ENCODE peak calls at places on chromosomes 2 and 18, in eight cellular contexts. D, Z, F, K, P, I, S and L are unnamed samples. For H3K4me1 and H3K9me3, the result is how much of the 10 kb centered on the place peaks cover.

GRCh38 chr2:55168221-55169154 is 63.6 kb downstream of the CLHC1 start:
- DNase-seq in D (peak), Z (no peak), F (peak), K (peak), P (peak), I (peak), S (no peak), L (no peak)

GRCh38 chr2:16890081-16890480 is 224.4 kb upstream of the CYRIA start:
- DNase-seq in D (no peak), Z (no peak), F (no peak), K (no peak), P (no peak), I (no peak), S (no peak), L (no peak)

GRCh38 chr2:65098741-65099140 is 31.2 kb downstream of the RAB1A start:
- DNase-seq in D (no peak), Z (no peak), F (no peak), K (peak), P (no peak), I (no peak), S (no peak), L (no peak)

GRCh38 chr2:64522843-64523428 is 1.2 kb upstream of the AFTPH start:
- DNase-seq in D (no peak), Z (peak), F (peak), K (peak), P (peak), I (peak), S (peak), L (no peak)

GRCh38 chr2:132757676-132758075 is 87.7 kb upstream of the LYPD1 start:
- DNase-seq in D (no peak), Z (no peak), F (no peak), K (peak), P (no peak), I (no peak), S (no peak), L (no peak)

GRCh38 chr2:37856101-37856751 is 68.9 kb upstream of the RMDN2 start:
- DNase-seq in D (peak), Z (no peak), F (no peak), K (no peak), P (no peak), I (no peak), S (no peak), L (no peak)

GRCh38 chr2:71629273-71629672 is 175.9 kb downstream of the DYSF start:
- DNase-seq in D (no peak), Z (no peak), F (no peak), K (no peak), P (no peak), I (no peak), S (no peak), L (no peak)

GRCh38 chr2:156399224-156399949 is 36.8 kb upstream of the GPD2 start:
- DNase-seq in D (no peak), Z (no peak), F (no peak), K (no peak), P (no peak), I (no peak), S (peak), L (no peak)

GRCh38 chr2:118580651-118581050 is 266.8 kb downstream of the EN1 start:
- DNase-seq in D (no peak), Z (no peak), F (no peak), K (peak), P (no peak), I (no peak), S (no peak), L (no peak)

DNA sequence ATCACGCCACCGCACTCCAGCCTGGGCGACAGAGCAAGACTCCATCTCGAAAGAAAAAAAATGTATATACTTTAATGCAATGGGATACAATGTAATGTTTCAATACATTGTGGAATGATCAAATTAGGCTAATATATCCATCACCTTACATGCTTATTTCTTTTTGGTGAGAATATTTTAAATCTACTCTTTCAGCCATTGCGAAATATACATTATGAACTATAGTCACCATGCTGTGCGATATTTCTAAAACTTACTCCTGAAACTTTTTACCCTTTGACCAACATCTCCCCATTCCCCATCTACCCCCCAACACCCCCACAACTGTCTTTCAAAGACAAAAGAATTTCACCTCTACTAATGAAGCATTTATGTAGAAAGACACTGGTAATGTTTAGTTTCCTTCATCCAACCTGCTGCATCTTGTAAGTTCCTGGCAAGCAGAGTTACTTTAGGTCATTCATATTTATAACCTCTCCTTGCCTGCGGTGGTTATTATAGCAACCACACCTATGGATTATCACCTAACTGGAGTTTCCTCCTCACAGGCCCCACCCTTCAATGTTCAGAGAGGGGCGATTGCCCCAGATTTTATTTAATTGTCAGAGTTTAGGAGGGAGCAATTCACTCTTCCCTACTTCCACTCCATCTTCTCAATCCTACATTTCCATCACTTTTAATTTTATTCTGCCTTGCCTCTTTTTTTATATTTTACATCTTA is 1.2 kb upstream of the ME2 start:
- DNase-seq in D (no peak), Z (no peak), F (peak), K (no peak), P (no peak), I (no peak), S (no peak), L (no peak)
- H3K4me3 ChIP-seq in D (peak), Z (no peak), F (peak), K (peak), P (peak), I (peak), S (no peak), L (peak)

DNA sequence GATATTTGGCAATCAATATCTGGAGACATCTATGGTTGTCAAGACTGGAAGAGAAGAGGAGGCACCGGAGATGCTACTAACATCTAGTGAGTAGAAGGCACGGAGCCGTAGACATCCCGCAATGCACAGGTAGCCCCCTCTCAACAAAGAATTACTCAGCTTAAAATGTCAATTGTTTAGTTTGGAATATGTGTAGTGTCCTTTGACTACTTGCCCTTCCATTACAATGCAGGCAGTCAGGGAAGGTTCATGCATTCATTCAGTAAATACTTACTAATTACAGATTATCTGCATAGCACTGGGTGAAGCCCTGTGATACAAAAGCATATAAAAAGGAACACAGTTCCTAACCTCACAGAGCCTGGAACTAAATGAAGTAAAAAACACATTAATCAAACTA is 294.0 kb downstream of the RIT2 start:
- DNase-seq in D (no peak), Z (no peak), F (no peak), K (no peak), P (no peak), I (no peak), S (no peak), L (no peak)
- H3K4me1 ChIP-seq in D (under half), Z (under half), F (under half), K (under half), P (under half), I (under half), S (under half), L (under half)

GRCh38 chr18:78727877-78728276 is 251.7 kb upstream of the SALL3 start:
- DNase-seq in D (peak), Z (no peak), F (no peak), K (no peak), P (no peak), I (no peak), S (no peak), L (no peak)

GRCh38 chr18:78727057-78727739 is 252.4 kb upstream of the SALL3 start:
- DNase-seq in D (peak), Z (no peak), F (no peak), K (no peak), P (no peak), I (no peak), S (no peak), L (no peak)

GRCh38 chr18:78728301-78729098 is 251.1 kb upstream of the SALL3 start:
- DNase-seq in D (peak), Z (no peak), F (no peak), K (no peak), P (no peak), I (no peak), S (no peak), L (no peak)

GRCh38 chr18:78725426-78725825 is 254.2 kb upstream of the SALL3 start:
- DNase-seq in D (peak), Z (no peak), F (no peak), K (no peak), P (no peak), I (no peak), S (no peak), L (no peak)

GRCh38 chr18:78726326-78727056 is 253.1 kb upstream of the SALL3 start:
- DNase-seq in D (peak), Z (no peak), F (no peak), K (no peak), P (no peak), I (no peak), S (no peak), L (no peak)
- H3K9me3 ChIP-seq in D (under half), Z (under half), F (under half), K (under half), P (under half), I (under half), S (under half), L (under half)

DNA sequence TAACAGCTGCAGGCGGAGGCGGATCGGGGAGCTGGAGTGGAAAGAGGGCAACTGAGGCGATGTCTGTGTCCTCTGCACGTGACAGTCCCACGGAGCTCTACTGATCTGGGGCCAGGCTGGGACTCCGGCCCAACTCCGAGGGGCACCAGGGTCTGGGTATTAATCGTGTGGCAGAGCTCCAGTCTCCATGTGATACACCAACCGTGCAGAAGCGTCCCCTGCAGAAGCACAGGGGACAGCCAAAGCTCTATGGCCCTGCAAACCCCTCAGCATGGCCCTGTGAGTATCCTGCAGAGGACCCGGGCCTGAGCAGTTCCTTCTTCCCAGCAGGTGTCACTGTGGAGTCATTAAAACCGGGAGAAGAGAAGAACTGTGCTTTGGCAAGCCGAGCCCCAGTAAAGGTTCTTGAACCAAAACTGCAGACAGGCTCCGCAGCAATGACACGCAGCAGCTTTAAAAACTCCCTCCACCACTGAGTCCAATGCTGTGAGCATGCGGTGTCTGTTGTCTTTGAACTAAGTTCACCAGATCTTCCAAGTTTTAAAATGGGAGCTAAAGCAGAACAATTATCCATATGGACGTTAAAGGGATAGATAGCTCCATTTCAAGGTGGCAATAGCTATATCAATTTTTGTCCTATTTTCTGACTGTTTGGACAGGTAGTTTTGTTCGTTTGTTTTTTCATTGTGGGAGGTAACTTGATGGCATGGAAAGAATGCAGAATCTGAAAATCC is 79.4 kb downstream of the TMEM182 start:
- DNase-seq in D (peak), Z (peak), F (no peak), K (peak), P (peak), I (peak), S (peak), L (no peak)
- H3K4me3 ChIP-seq in D (no peak), Z (no peak), F (no peak), K (no peak), P (no peak), I (no peak), S (no peak), L (no peak)

GRCh38 chr2:60819936-60820335 is 61.4 kb upstream of the REL start:
- DNase-seq in D (no peak), Z (no peak), F (no peak), K (no peak), P (no peak), I (no peak), S (no peak), L (no peak)

GRCh38 chr2:60821587-60822302 is 59.6 kb upstream of the REL start:
- DNase-seq in D (no peak), Z (no peak), F (no peak), K (no peak), P (no peak), I (no peak), S (no peak), L (no peak)

GRCh38 chr2:60820416-60821132 is 60.8 kb upstream of the REL start:
- DNase-seq in D (no peak), Z (no peak), F (no peak), K (no peak), P (no peak), I (no peak), S (no peak), L (no peak)

GRCh38 chr2:60819155-60819862 is 62.1 kb upstream of the REL start:
- DNase-seq in D (no peak), Z (no peak), F (peak), K (no peak), P (no peak), I (no peak), S (peak), L (no peak)

GRCh38 chr2:60821133-60821469 is 60.3 kb upstream of the REL start:
- DNase-seq in D (no peak), Z (no peak), F (no peak), K (no peak), P (no peak), I (no peak), S (no peak), L (no peak)
- H3K4me1 ChIP-seq in D (under half), Z (under half), F (under half), K (under half), P (under half), I (half or more), S (under half), L (under half)

GRCh38 chr2:101720732-101721131 is 23.2 kb downstream of the MAP4K4 start:
- DNase-seq in D (no peak), Z (no peak), F (no peak), K (no peak), P (no peak), I (no peak), S (no peak), L (no peak)
- H3K9me3 ChIP-seq in D (under half), Z (under half), F (under half), K (under half), P (under half), I (under half), S (under half), L (under half)

GRCh38 chr2:153858250-153858649 is 13.5 kb upstream of the GALNT13 start:
- DNase-seq in D (no peak), Z (no peak), F (no peak), K (no peak), P (no peak), I (no peak), S (no peak), L (no peak)
- H3K4me3 ChIP-seq in D (no peak), Z (no peak), F (no peak), K (no peak), P (no peak), I (no peak), S (no peak), L (no peak)

DNA sequence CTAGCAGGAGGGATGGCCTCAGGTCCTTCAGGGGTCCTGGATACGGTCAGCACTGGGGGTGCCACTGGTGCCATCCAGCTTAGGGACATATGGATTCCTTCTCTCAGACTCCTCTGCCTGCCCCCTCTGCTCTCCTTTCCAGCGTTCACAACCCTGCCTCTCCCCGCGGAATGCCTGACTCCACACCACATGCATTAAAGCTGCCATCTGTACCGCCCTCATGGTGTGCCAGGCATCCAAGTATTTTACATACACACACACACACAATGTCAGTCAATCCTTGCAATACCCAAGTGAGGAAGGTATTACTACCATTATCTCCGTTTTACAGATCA is 165.6 kb upstream of the HAAO start:
- DNase-seq in D (no peak), Z (no peak), F (no peak), K (no peak), P (no peak), I (no peak), S (no peak), L (no peak)
- H3K4me1 ChIP-seq in D (under half), Z (under half), F (under half), K (under half), P (under half), I (under half), S (under half), L (under half)

DNA sequence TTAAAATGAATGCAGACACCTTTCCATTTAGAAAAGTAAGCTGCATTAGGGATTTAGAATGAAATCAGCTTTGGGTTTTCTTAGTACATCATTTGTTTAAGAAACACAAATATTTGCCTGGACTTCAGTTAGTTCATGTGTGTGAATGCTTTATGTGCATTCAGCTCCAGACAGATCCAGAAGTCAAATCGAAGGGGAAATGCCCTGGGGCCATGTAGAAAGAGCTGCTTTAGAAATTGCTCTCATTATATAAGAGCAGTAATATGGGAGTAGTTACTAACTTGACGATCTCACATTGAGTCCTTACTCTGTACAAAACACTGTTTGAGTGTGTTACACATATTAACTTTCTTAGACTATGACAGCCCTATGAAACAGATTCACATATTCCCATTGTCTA is 88.0 kb upstream of the TTC39C start:
- DNase-seq in D (no peak), Z (no peak), F (no peak), K (no peak), P (no peak), I (no peak), S (no peak), L (no peak)
- H3K9me3 ChIP-seq in D (under half), Z (under half), F (under half), K (under half), P (under half), I (under half), S (under half), L (under half)